ENCODE peak calls at places on chromosomes 2 and 18, in five cellular contexts. D is heart left ventricle, Q is sigmoid colon, Y is K562, X is stomach. R is an unnamed sample.
A peak's percentile ranks its signal among the peaks of the same experiment; 100 is the strongest.

GRCh38 chr18:10291568-10291981 is 162.9 kb upstream of the APCDD1 start:
- DNase-seq in Q (peak; percentile 76), Y (no peak), D (no peak), X (no peak), R (no peak)

GRCh38 chr2:44325897-44326296 is 35.4 kb downstream of the PREPL start:
- DNase-seq in D (no peak), X (no peak), Q (no peak), Y (no peak), R (no peak)

GRCh38 chr2:7119504-7119835 is 202.3 kb downstream of the RNF144A start:
- DNase-seq in Y (no peak), D (peak; percentile 50), Q (no peak), X (no peak), R (no peak)

GRCh38 chr2:27809761-27810241 is 38.3 kb downstream of the MRPL33 start:
- DNase-seq in Q (no peak), D (no peak), X (no peak), Y (no peak), R (no peak)

GRCh38 chr2:29108225-29108624 is 7.0 kb upstream of the CLIP4 start:
- DNase-seq in Q (no peak), X (no peak), D (no peak), Y (no peak), R (no peak)

GRCh38 chr2:241822264-241822623 is 13.3 kb downstream of the NEU4 start:
- DNase-seq in X (no peak), Y (no peak), Q (no peak), D (no peak), R (no peak)

GRCh38 chr2:159411460-159411859 is 125.0 kb upstream of the WDSUB1 start:
- DNase-seq in Q (no peak), Y (no peak), X (no peak), D (no peak), R (no peak)

GRCh38 chr2:127864877-127865276 is 6.9 kb upstream of the POLR2D start:
- DNase-seq in D (no peak), Q (no peak), X (no peak), Y (peak; percentile 90), R (no peak)

GRCh38 chr18:47997338-47997780 is 66.9 kb upstream of the SMAD2 start:
- DNase-seq in Q (no peak), D (no peak), X (no peak), Y (peak; percentile 28), R (no peak)

GRCh38 chr2:36695746-36696415 is 626 bp upstream of the VIT start:
- DNase-seq in D (no peak), X (no peak), Y (no peak), Q (no peak), R (no peak)

GRCh38 chr2:186757009-186757408 is 63.1 kb downstream of the FAM171B start:
- DNase-seq in D (no peak), Q (no peak), X (no peak), Y (no peak), R (no peak)

GRCh38 chr2:54422072-54422581 is 34.0 kb upstream of the SPTBN1 start:
- DNase-seq in D (no peak), Y (no peak), Q (no peak), X (no peak), R (no peak)

GRCh38 chr2:71466301-71467179 is 13.2 kb downstream of the DYSF start:
- DNase-seq in Q (no peak), D (peak; percentile 67), X (no peak), Y (no peak), R (no peak)

GRCh38 chr18:55777666-55778304 is 189.8 kb upstream of the TCF4 start:
- DNase-seq in X (no peak), Y (no peak), D (no peak), Q (no peak), R (no peak)

GRCh38 chr2:25557179-25558036 is 116.0 kb downstream of the DTNB start:
- DNase-seq in D (no peak), Y (no peak), Q (no peak), X (no peak), R (no peak)

GRCh38 chr2:158038906-158039305 is 62.8 kb upstream of the UPP2 start:
- DNase-seq in Q (no peak), X (no peak), Y (no peak), D (no peak), R (no peak)

GRCh38 chr2:58594762-58595161 is 353.6 kb upstream of the FANCL start:
- DNase-seq in Y (no peak), X (no peak), D (no peak), Q (no peak), R (no peak)
- TF ChIP-seq POLR2A in Y (no peak), X (no peak), D (no peak), Q (no peak), R (no peak)

GRCh38 chr18:49723648-49724180 is 89.6 kb downstream of the ACAA2 start:
- DNase-seq in X (no peak), D (no peak), Y (no peak), Q (no peak), R (no peak)
- TF ChIP-seq POLR2A in X (no peak), D (no peak), Y (no peak), Q (no peak), R (no peak)

GRCh38 chr2:52082646-52083045 is 1050.7 kb upstream of the NRXN1 start:
- DNase-seq in Q (no peak), X (no peak), Y (no peak), D (no peak), R (no peak)
- TF ChIP-seq POLR2A in Q (no peak), X (no peak), Y (no peak), D (no peak), R (no peak)

GRCh38 chr18:49021433-49022129 is 70.8 kb upstream of the SMAD7 start:
- DNase-seq in Q (no peak), X (peak; percentile 79), D (peak; percentile 62), Y (peak; percentile 45), R (peak; percentile 91)
- TF ChIP-seq POLR2A in Q (no peak), X (no peak), D (no peak), Y (no peak), R (no peak)

GRCh38 chr2:1407950-1408695 is 5.1 kb upstream of the TPO start:
- DNase-seq in X (no peak), D (no peak), Y (no peak), Q (no peak), R (no peak)

GRCh38 chr2:1414121-1414520 is 858 bp downstream of the TPO start:
- DNase-seq in D (no peak), Y (no peak), Q (no peak), X (no peak), R (no peak)

GRCh38 chr2:1415501-1415900 is 2.2 kb downstream of the TPO start:
- DNase-seq in X (no peak), Y (no peak), D (no peak), Q (no peak), R (no peak)

DNA sequence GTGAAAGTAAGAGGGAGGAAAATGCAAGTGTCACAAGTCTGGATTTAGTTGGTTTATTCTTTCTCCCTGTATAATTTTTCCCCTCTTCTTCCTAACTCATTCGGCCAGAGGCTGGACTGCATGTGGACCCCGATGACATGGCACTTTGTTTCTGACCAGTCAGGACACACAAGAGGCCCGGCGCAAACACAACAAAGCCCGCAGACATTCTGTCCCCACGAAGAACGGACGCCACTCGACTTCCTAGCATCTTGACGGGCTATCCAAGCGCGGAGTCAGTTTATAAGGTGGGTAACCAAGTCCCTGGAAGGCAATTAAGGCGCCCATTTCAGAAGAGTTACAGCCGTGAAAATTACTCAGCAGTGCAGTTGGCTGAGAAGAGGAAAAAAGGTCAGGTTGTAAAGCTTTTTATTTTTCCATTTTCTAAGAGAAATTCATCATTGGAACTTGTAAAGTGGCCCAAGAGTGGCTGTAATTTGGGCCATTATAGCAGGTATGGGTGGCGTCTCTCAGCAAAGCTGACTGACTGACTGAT is at the start of gene TPO:
- DNase-seq in X (no peak), Q (no peak), Y (no peak), D (no peak), R (no peak)
- TF ChIP-seq POLR2A in X (no peak), Q (no peak), Y (no peak), D (no peak), R (no peak)

GRCh38 chr2:230986520-230987136 is 9.3 kb upstream of the SPATA3 start:
- DNase-seq in D (no peak), Q (no peak), X (no peak), Y (no peak), R (no peak)
- TF ChIP-seq POLR2A in D (no peak), Q (no peak), X (no peak), Y (no peak), R (no peak)

GRCh38 chr2:201219328-201220096 is 36.6 kb downstream of the CASP10 start:
- DNase-seq in Y (no peak), X (no peak), Q (no peak), D (no peak), R (no peak)
- TF ChIP-seq POLR2A in Y (no peak), X (no peak), Q (no peak), D (no peak), R (no peak)

GRCh38 chr2:207334631-207335371 is 169.1 kb upstream of the KLF7 start:
- DNase-seq in Y (peak; percentile 22), D (peak; percentile 66), X (peak; percentile 53), Q (peak; percentile 88), R (no peak)
- TF ChIP-seq POLR2A in Y (no peak), D (peak; percentile 32), X (no peak), Q (no peak), R (no peak)